ENCODE peak calls at places on chromosomes 6 and 20, in seven cellular contexts. P, B, A, R, T, K and E are unnamed samples.

GRCh38 chr6:15792842-15793241 is 130.0 kb upstream of the DTNBP1 start:
- DNase-seq in P (no peak), B (no peak), A (no peak), R (no peak), T (no peak), K (no peak), E (no peak)

GRCh38 chr20:38171301-38172010 is 6.4 kb upstream of the TGM2 start:
- DNase-seq in P (no peak), B (no peak), A (peak), R (no peak), T (no peak), K (no peak), E (no peak)

GRCh38 chr20:24782221-24782620 is 166.8 kb upstream of the CST7 start:
- DNase-seq in P (no peak), B (no peak), A (peak), R (no peak), T (no peak), K (no peak), E (no peak)

GRCh38 chr6:157554747-157555146 is 173.8 kb downstream of the ZDHHC14 start:
- DNase-seq in P (no peak), B (no peak), A (no peak), R (no peak), T (no peak), K (no peak), E (no peak)

GRCh38 chr6:44456070-44456965 is 68.8 kb downstream of the CDC5L start:
- DNase-seq in P (peak), B (peak), A (peak), R (peak), T (peak), K (no peak), E (no peak)

GRCh38 chr20:16615199-16615598 is 42.0 kb upstream of the KIF16B start:
- DNase-seq in P (peak), B (no peak), A (peak), R (peak), T (no peak), K (no peak), E (no peak)

GRCh38 chr6:32664827-32665362 is 1.6 kb downstream of the HLA-DQB1 start:
- DNase-seq in P (no peak), B (no peak), A (peak), R (peak), T (peak), K (no peak), E (no peak)

GRCh38 chr6:10528170-10528981 is 7.2 kb downstream of the GCNT2 start:
- DNase-seq in P (no peak), B (peak), A (peak), R (no peak), T (peak), K (no peak), E (no peak)

GRCh38 chr6:167569879-167570278 is 245.0 kb downstream of the TTLL2 start:
- DNase-seq in P (no peak), B (no peak), A (no peak), R (no peak), T (no peak), K (no peak), E (no peak)

GRCh38 chr6:158009935-158010585 is 28.4 kb downstream of the SYNJ2 start:
- DNase-seq in P (no peak), B (no peak), A (no peak), R (no peak), T (no peak), K (no peak), E (no peak)

GRCh38 chr6:108806669-108807068 is 41.6 kb upstream of the ARMC2 start:
- DNase-seq in P (no peak), B (no peak), A (peak), R (no peak), T (no peak), K (no peak), E (no peak)

GRCh38 chr20:56630086-56630493 is 984 bp downstream of the TFAP2C start:
- DNase-seq in P (peak), B (peak), A (peak), R (peak), T (peak), K (peak), E (no peak)

GRCh38 chr6:72374864-72375263 is 247.0 kb upstream of the KCNQ5 start:
- DNase-seq in P (no peak), B (no peak), A (peak), R (peak), T (no peak), K (no peak), E (no peak)

GRCh38 chr6:141829996-141830395 is 302.7 kb upstream of the GJE1 start:
- DNase-seq in P (no peak), B (no peak), A (no peak), R (no peak), T (no peak), K (no peak), E (no peak)

GRCh38 chr20:38751360-38751976 is 3.2 kb downstream of the ACTR5 start:
- DNase-seq in P (no peak), B (peak), A (peak), R (no peak), T (no peak), K (no peak), E (no peak)

GRCh38 chr6:163149535-163149848 is 265.0 kb upstream of the QKI start:
- DNase-seq in P (no peak), B (no peak), A (no peak), R (no peak), T (no peak), K (no peak), E (no peak)

GRCh38 chr20:57818418-57818817 is 108.6 kb upstream of the PMEPA1 start:
- DNase-seq in P (peak), B (no peak), A (no peak), R (no peak), T (no peak), K (no peak), E (no peak)

GRCh38 chr6:98828991-98829411 is 5.4 kb upstream of the POU3F2 start:
- DNase-seq in P (no peak), B (no peak), A (no peak), R (no peak), T (no peak), K (no peak), E (no peak)

GRCh38 chr6:143536866-143537691 is 25.6 kb upstream of the FUCA2 start:
- DNase-seq in P (peak), B (peak), A (peak), R (peak), T (peak), K (peak), E (no peak)

GRCh38 chr6:164114656-164115055 is 700.1 kb downstream of the QKI start:
- DNase-seq in P (no peak), B (no peak), A (no peak), R (no peak), T (no peak), K (no peak), E (no peak)

GRCh38 chr6:294656-295565 is 2.6 kb downstream of the DUSP22 start:
- DNase-seq in P (no peak), B (no peak), A (no peak), R (no peak), T (no peak), K (no peak), E (no peak)

GRCh38 chr20:53408728-53409157 is 184.9 kb downstream of the ZNF217 start:
- DNase-seq in P (no peak), B (no peak), A (no peak), R (no peak), T (no peak), K (no peak), E (no peak)

GRCh38 chr20:62562831-62563230 is 79.5 kb upstream of the SLCO4A1 start:
- DNase-seq in P (no peak), B (no peak), A (no peak), R (no peak), T (no peak), K (no peak), E (no peak)

GRCh38 chr6:134446228-134446848 is 128.4 kb upstream of the SGK1 start:
- DNase-seq in P (no peak), B (no peak), A (peak), R (no peak), T (no peak), K (no peak), E (no peak)

GRCh38 chr6:31742894-31743293 is 3.1 kb downstream of the MSH5 start:
- DNase-seq in P (no peak), B (no peak), A (no peak), R (no peak), T (no peak), K (no peak), E (no peak)

GRCh38 chr20:45506398-45506797 is 9.0 kb downstream of the SPINT3 start:
- DNase-seq in P (no peak), B (no peak), A (no peak), R (no peak), T (no peak), K (no peak), E (no peak)

GRCh38 chr6:10542135-10542689 is 21.1 kb downstream of the GCNT2 start:
- DNase-seq in P (no peak), B (no peak), A (no peak), R (no peak), T (no peak), K (no peak), E (no peak)

GRCh38 chr6:111536888-111537287 is 53.9 kb upstream of the REV3L start:
- DNase-seq in P (no peak), B (no peak), A (peak), R (no peak), T (no peak), K (no peak), E (no peak)

GRCh38 chr6:53824714-53825113 is 29.9 kb downstream of the LRRC1 start:
- DNase-seq in P (no peak), B (no peak), A (no peak), R (no peak), T (no peak), K (no peak), E (no peak)

GRCh38 chr6:122701666-122702065 is 77.8 kb upstream of the FABP7 start:
- DNase-seq in P (no peak), B (no peak), A (no peak), R (peak), T (no peak), K (no peak), E (no peak)

GRCh38 chr6:141925001-141925400 is 207.7 kb upstream of the GJE1 start:
- DNase-seq in P (no peak), B (no peak), A (peak), R (no peak), T (no peak), K (no peak), E (no peak)

GRCh38 chr6:129679758-129680157 is 30.2 kb downstream of the ARHGAP18 start:
- DNase-seq in P (no peak), B (peak), A (peak), R (no peak), T (no peak), K (no peak), E (no peak)

GRCh38 chr6:170440437-170440836 is 112.7 kb downstream of the PSMB1 start:
- DNase-seq in P (peak), B (no peak), A (no peak), R (no peak), T (no peak), K (no peak), E (no peak)

DNA sequence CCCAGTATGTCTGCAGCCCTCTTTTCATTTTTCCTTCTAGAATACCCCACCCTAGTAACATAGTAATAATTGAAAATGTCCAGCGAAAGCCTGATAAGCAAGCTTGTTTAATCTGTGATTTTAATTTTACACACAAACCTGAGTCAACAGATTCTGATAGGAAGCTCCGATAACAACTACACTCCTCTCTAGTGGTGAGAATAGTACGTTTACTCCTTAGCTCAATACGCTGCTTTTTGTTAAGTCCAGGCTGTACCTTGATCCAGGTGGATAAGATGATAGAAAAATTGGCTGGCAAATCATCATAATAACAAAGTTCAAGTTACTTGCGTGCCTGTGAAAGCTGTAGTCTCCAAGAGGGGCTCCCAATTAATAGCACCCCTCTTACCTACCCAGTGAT is 25.5 kb upstream of the DCBLD1 start:
- DNase-seq in P (no peak), B (no peak), A (no peak), R (no peak), T (no peak), K (no peak), E (no peak)
- TF ChIP-seq CTCF in P (no peak), B (no peak), A (no peak), R (no peak), T (no peak), K (no peak), E (no peak)

DNA sequence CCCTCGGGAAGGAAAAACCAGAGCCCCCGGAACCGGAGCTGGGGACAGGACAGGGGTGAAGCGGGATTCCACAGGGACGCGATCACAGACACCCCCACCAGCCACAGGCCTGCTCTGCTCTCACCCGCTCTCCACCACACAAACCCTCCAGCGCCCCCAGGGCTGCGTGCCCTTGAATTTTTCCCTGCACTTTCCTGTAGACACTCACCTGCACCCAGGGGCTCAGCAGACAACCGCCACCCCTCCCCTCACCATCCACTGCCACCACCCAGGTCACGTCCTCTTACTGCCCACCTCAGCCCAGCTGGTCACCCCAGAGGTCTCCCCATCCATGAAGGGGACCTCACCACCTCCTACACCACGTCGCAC is 631 bp downstream of the ULBP2 start:
- DNase-seq in P (no peak), B (no peak), A (no peak), R (no peak), T (no peak), K (no peak), E (no peak)
- TF ChIP-seq CTCF in P (no peak), B (no peak), A (no peak), R (no peak), T (no peak), K (no peak), E (no peak)

DNA sequence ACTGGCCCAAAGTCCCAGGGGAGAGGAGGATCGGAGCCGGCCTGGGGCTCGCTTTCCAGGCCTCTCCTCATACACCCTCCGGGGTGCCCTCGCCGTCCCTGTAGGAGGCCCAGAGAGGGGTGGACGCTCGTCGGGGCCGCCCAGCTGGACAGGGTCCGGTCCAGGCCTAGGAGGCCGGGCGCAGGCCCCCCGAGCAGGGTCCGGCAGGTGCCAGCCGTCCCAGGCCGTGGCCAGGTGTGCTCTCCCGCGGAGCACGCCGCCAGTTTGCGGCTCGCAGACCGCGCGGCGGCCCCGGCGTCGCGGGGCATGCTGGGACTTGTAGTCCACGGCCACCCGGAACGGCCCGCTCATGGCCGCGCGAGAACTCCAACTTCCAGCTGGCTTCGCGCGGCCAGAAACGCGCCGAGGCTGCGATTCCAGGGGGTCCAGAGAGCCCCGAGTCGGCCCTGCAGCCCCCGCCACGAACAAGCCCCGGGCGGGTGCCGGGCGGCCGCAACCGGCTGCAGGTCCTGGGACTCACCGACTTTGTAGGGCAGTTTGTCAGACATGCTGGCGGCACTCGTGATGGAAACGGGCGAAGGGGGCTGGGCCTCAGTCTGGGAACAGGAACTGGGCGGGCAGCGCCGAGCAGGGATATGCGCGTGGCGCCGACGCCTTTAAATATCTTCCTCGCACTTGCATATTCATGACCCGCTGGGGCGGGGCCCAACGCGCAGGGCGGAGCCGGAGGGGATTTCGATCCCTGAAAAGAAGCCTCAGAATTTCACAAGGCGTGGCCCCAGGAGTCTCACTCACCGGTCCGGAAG is at the start of gene AHCY:
- DNase-seq in P (peak), B (peak), A (peak), R (peak), T (peak), K (peak), E (peak)
- TF ChIP-seq CTCF in P (peak), B (no peak), A (peak), R (no peak), T (no peak), K (peak), E (no peak)

GRCh38 chr6:20559924-20560551 is 25.8 kb downstream of the CDKAL1 start:
- DNase-seq in P (no peak), B (no peak), A (peak), R (no peak), T (no peak), K (no peak), E (no peak)

GRCh38 chr6:20565291-20565690 is 31.0 kb downstream of the CDKAL1 start:
- DNase-seq in P (no peak), B (no peak), A (no peak), R (no peak), T (no peak), K (no peak), E (no peak)

GRCh38 chr6:20563377-20563776 is 29.1 kb downstream of the CDKAL1 start:
- DNase-seq in P (no peak), B (no peak), A (no peak), R (no peak), T (no peak), K (no peak), E (no peak)

GRCh38 chr6:20564777-20565176 is 30.5 kb downstream of the CDKAL1 start:
- DNase-seq in P (no peak), B (no peak), A (no peak), R (no peak), T (peak), K (no peak), E (no peak)

DNA sequence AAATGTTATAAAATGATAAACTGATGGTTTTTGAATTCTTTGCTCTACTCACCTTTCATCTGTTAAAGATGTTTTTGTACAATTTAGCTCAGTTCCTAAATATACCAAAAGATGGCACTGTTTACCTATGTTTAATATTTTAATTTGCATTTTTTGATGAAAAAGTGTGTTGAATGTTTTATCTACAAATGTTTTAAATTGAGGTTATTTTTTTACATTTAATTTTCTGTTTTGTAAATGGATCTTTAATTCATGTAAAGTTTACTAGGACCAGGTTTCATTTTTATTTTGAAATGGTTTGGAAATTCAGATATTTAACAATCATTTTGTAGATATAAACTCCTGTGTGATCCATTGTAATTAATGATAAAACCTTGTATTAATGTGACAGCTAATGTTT is 30.0 kb downstream of the CDKAL1 start:
- DNase-seq in P (no peak), B (peak), A (peak), R (no peak), T (no peak), K (no peak), E (no peak)
- TF ChIP-seq CTCF in P (no peak), B (peak), A (peak), R (peak), T (peak), K (peak), E (peak)

DNA sequence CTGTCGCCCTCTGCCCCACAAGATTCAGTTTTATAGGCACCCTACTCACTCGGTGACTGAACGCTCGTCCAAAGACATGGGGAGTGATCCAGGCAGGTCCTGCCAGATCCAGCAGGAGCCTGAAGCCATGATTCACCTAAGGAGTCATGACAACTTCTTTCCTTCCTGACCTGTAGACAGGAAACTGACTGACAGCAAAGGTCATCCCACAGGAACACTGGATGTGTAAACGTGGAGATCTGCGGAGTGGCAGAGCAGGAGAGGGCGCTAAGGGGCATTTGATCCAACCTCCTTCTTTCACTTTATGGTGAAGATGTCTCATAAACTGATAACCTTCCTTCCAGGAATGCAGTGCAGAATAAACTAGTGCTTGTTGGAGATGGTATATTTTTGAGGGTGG is 192.2 kb downstream of the GJA10 start:
- DNase-seq in P (no peak), B (peak), A (no peak), R (peak), T (no peak), K (no peak), E (no peak)
- TF ChIP-seq CTCF in P (no peak), B (no peak), A (no peak), R (peak), T (no peak), K (no peak), E (no peak)

DNA sequence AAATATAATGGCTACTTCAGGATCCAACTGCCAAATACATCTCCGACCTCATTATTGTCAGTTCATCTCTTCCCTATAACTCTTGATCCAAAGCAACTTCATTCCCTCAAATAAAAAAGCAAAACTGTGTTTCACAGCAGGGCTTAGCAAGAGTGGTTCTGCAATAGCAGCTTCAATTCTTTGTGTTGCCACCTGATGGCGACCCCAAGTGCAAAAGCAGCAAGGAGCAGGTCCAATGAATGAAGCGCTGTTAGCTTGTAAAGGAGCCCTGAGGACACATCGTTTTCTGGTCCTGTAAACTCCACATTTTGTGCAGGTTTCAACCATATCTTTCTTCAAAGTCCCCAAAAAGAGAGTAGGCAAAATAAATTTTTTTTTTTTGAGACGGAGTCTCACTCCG is 19.6 kb downstream of the RTN4IP1 start:
- DNase-seq in P (no peak), B (peak), A (peak), R (peak), T (no peak), K (no peak), E (no peak)
- TF ChIP-seq CTCF in P (no peak), B (peak), A (peak), R (peak), T (peak), K (peak), E (peak)